ENCODE peak calls at places on chromosome 5, in six cellular contexts. One of them, this sample, is unnamed.

GRCh38 chr5:121630402-121630801 is 221.3 kb upstream of the FTMT start:
- DNase-seq in substantia nigra: no peak
- DNase-seq in AG10803: peak; percentile 22
- DNase-seq in neural crest cell: no peak
- DNase-seq in T-helper 1 cell: no peak
- DNase-seq in CD4-positive, alpha-beta T cell: no peak
- DNase-seq in this sample: no peak

GRCh38 chr5:171759777-171760176 is 25.8 kb upstream of the SMIM23 start:
- DNase-seq in T-helper 1 cell: no peak
- DNase-seq in neural crest cell: no peak
- DNase-seq in substantia nigra: no peak
- DNase-seq in AG10803: no peak
- DNase-seq in CD4-positive, alpha-beta T cell: no peak
- DNase-seq in this sample: no peak

GRCh38 chr5:52864376-52864775 is 76.7 kb downstream of the ITGA1 start:
- DNase-seq in AG10803: peak; percentile 87
- DNase-seq in substantia nigra: no peak
- DNase-seq in neural crest cell: no peak
- DNase-seq in CD4-positive, alpha-beta T cell: no peak
- DNase-seq in T-helper 1 cell: no peak
- DNase-seq in this sample: no peak

GRCh38 chr5:67156976-67157583 is 39.5 kb downstream of the CD180 start:
- DNase-seq in AG10803: no peak
- DNase-seq in neural crest cell: no peak
- DNase-seq in substantia nigra: no peak
- DNase-seq in T-helper 1 cell: peak; percentile 59
- DNase-seq in CD4-positive, alpha-beta T cell: peak; percentile 47
- DNase-seq in this sample: no peak

GRCh38 chr5:149271195-149271716 is 403 bp upstream of the AFAP1L1 start:
- DNase-seq in neural crest cell: peak; percentile 45
- DNase-seq in substantia nigra: no peak
- DNase-seq in AG10803: no peak
- DNase-seq in T-helper 1 cell: no peak
- DNase-seq in CD4-positive, alpha-beta T cell: no peak
- DNase-seq in this sample: no peak

GRCh38 chr5:55969956-55970355 is 24.8 kb downstream of the IL6ST start:
- DNase-seq in AG10803: peak; percentile 31
- DNase-seq in neural crest cell: no peak
- DNase-seq in substantia nigra: no peak
- DNase-seq in CD4-positive, alpha-beta T cell: no peak
- DNase-seq in T-helper 1 cell: no peak
- DNase-seq in this sample: no peak

GRCh38 chr5:67178085-67178484 is 18.5 kb downstream of the CD180 start:
- DNase-seq in neural crest cell: no peak
- DNase-seq in T-helper 1 cell: no peak
- DNase-seq in CD4-positive, alpha-beta T cell: no peak
- DNase-seq in substantia nigra: no peak
- DNase-seq in AG10803: no peak
- DNase-seq in this sample: no peak

GRCh38 chr5:75395277-75395676 is 58.3 kb downstream of the HMGCR start:
- DNase-seq in AG10803: no peak
- DNase-seq in neural crest cell: peak; percentile 20
- DNase-seq in T-helper 1 cell: no peak
- DNase-seq in substantia nigra: no peak
- DNase-seq in CD4-positive, alpha-beta T cell: no peak
- DNase-seq in this sample: no peak

GRCh38 chr5:138725153-138725884 is 27.9 kb upstream of the CTNNA1 start:
- DNase-seq in T-helper 1 cell: no peak
- DNase-seq in neural crest cell: peak; percentile 9
- DNase-seq in CD4-positive, alpha-beta T cell: no peak
- DNase-seq in substantia nigra: no peak
- DNase-seq in AG10803: peak; percentile 67
- DNase-seq in this sample: no peak

GRCh38 chr5:120454094-120454798 is 9.9 kb upstream of the PRR16 start:
- DNase-seq in CD4-positive, alpha-beta T cell: no peak
- DNase-seq in AG10803: peak; percentile 97
- DNase-seq in neural crest cell: no peak
- DNase-seq in T-helper 1 cell: no peak
- DNase-seq in substantia nigra: no peak
- DNase-seq in this sample: no peak

GRCh38 chr5:179478624-179479023 is 71.7 kb upstream of the RUFY1 start:
- DNase-seq in CD4-positive, alpha-beta T cell: no peak
- DNase-seq in neural crest cell: no peak
- DNase-seq in AG10803: no peak
- DNase-seq in T-helper 1 cell: no peak
- DNase-seq in substantia nigra: no peak
- DNase-seq in this sample: no peak

GRCh38 chr5:174799146-174799545 is 74.8 kb downstream of the MSX2 start:
- DNase-seq in CD4-positive, alpha-beta T cell: no peak
- DNase-seq in AG10803: peak; percentile 30
- DNase-seq in substantia nigra: no peak
- DNase-seq in neural crest cell: no peak
- DNase-seq in T-helper 1 cell: no peak
- DNase-seq in this sample: no peak

GRCh38 chr5:162068412-162068811 is 839 bp downstream of the GABRG2 start:
- DNase-seq in CD4-positive, alpha-beta T cell: no peak
- DNase-seq in T-helper 1 cell: peak; percentile 2
- DNase-seq in AG10803: no peak
- DNase-seq in substantia nigra: no peak
- DNase-seq in neural crest cell: peak; percentile 68
- DNase-seq in this sample: no peak

GRCh38 chr5:144202072-144202471 is 31.4 kb downstream of the KCTD16 start:
- DNase-seq in CD4-positive, alpha-beta T cell: no peak
- DNase-seq in substantia nigra: no peak
- DNase-seq in AG10803: peak; percentile 49
- DNase-seq in neural crest cell: no peak
- DNase-seq in T-helper 1 cell: no peak
- DNase-seq in this sample: no peak

GRCh38 chr5:109825450-109825849 is 135.7 kb downstream of the MAN2A1 start:
- DNase-seq in T-helper 1 cell: no peak
- DNase-seq in substantia nigra: no peak
- DNase-seq in CD4-positive, alpha-beta T cell: no peak
- DNase-seq in AG10803: peak; percentile 12
- DNase-seq in neural crest cell: no peak
- DNase-seq in this sample: no peak

GRCh38 chr5:175347931-175348330 is 96.1 kb downstream of the DRD1 start:
- DNase-seq in AG10803: no peak
- DNase-seq in T-helper 1 cell: no peak
- DNase-seq in substantia nigra: no peak
- DNase-seq in CD4-positive, alpha-beta T cell: no peak
- DNase-seq in neural crest cell: no peak
- DNase-seq in this sample: no peak

GRCh38 chr5:120330555-120330954 is 133.5 kb upstream of the PRR16 start:
- DNase-seq in AG10803: no peak
- DNase-seq in substantia nigra: no peak
- DNase-seq in CD4-positive, alpha-beta T cell: no peak
- DNase-seq in neural crest cell: no peak
- DNase-seq in T-helper 1 cell: no peak
- DNase-seq in this sample: no peak

GRCh38 chr5:5716665-5717064 is 294.2 kb downstream of the ICE1 start:
- DNase-seq in T-helper 1 cell: no peak
- DNase-seq in CD4-positive, alpha-beta T cell: no peak
- DNase-seq in neural crest cell: no peak
- DNase-seq in substantia nigra: no peak
- DNase-seq in AG10803: no peak
- DNase-seq in this sample: no peak

GRCh38 chr5:149015561-149015960 is 47.3 kb downstream of the SH3TC2 start:
- DNase-seq in T-helper 1 cell: no peak
- DNase-seq in substantia nigra: no peak
- DNase-seq in neural crest cell: no peak
- DNase-seq in AG10803: no peak
- DNase-seq in CD4-positive, alpha-beta T cell: no peak
- DNase-seq in this sample: no peak

GRCh38 chr5:148416921-148417320 is 33.2 kb downstream of the FBXO38 start:
- DNase-seq in CD4-positive, alpha-beta T cell: no peak
- DNase-seq in substantia nigra: no peak
- DNase-seq in AG10803: peak; percentile 55
- DNase-seq in T-helper 1 cell: no peak
- DNase-seq in neural crest cell: no peak
- DNase-seq in this sample: no peak

GRCh38 chr5:2001300-2001699 is 118.6 kb upstream of the IRX4 start:
- DNase-seq in CD4-positive, alpha-beta T cell: no peak
- DNase-seq in AG10803: no peak
- DNase-seq in T-helper 1 cell: no peak
- DNase-seq in substantia nigra: no peak
- DNase-seq in neural crest cell: no peak
- DNase-seq in this sample: no peak

GRCh38 chr5:139383993-139384590 is 995 bp upstream of the SLC23A1 start:
- DNase-seq in substantia nigra: no peak
- DNase-seq in AG10803: no peak
- DNase-seq in neural crest cell: no peak
- DNase-seq in T-helper 1 cell: no peak
- DNase-seq in CD4-positive, alpha-beta T cell: no peak
- DNase-seq in this sample: no peak

GRCh38 chr5:132298813-132299212 is 4.6 kb downstream of the SLC22A4 start:
- DNase-seq in AG10803: no peak
- DNase-seq in CD4-positive, alpha-beta T cell: no peak
- DNase-seq in neural crest cell: no peak
- DNase-seq in T-helper 1 cell: no peak
- DNase-seq in substantia nigra: no peak
- DNase-seq in this sample: no peak

GRCh38 chr5:72224946-72225427 is 95.1 kb downstream of the MRPS27 start:
- DNase-seq in CD4-positive, alpha-beta T cell: no peak
- DNase-seq in AG10803: peak; percentile 90
- DNase-seq in neural crest cell: no peak
- DNase-seq in T-helper 1 cell: no peak
- DNase-seq in substantia nigra: no peak
- DNase-seq in this sample: no peak

GRCh38 chr5:104186100-104186499 is 623.5 kb upstream of the NUDT12 start:
- DNase-seq in T-helper 1 cell: no peak
- DNase-seq in neural crest cell: no peak
- DNase-seq in AG10803: no peak
- DNase-seq in CD4-positive, alpha-beta T cell: no peak
- DNase-seq in substantia nigra: no peak
- DNase-seq in this sample: no peak

GRCh38 chr5:57416246-57416996 is 66.2 kb downstream of the ACTBL2 start:
- DNase-seq in CD4-positive, alpha-beta T cell: no peak
- DNase-seq in T-helper 1 cell: no peak
- DNase-seq in AG10803: peak; percentile 93
- DNase-seq in substantia nigra: no peak
- DNase-seq in neural crest cell: no peak
- DNase-seq in this sample: no peak

GRCh38 chr5:179142434-179143198 is 82.4 kb downstream of the ZNF354C start:
- DNase-seq in AG10803: peak; percentile 69
- DNase-seq in neural crest cell: no peak
- DNase-seq in CD4-positive, alpha-beta T cell: no peak
- DNase-seq in substantia nigra: no peak
- DNase-seq in T-helper 1 cell: peak; percentile 75
- DNase-seq in this sample: no peak

GRCh38 chr5:36298546-36298945 is 3.2 kb downstream of the RANBP3L start:
- DNase-seq in T-helper 1 cell: no peak
- DNase-seq in AG10803: peak; percentile 97
- DNase-seq in substantia nigra: no peak
- DNase-seq in CD4-positive, alpha-beta T cell: no peak
- DNase-seq in neural crest cell: no peak
- DNase-seq in this sample: no peak

GRCh38 chr5:65986050-65986451 is 59.7 kb downstream of the ERBIN start:
- DNase-seq in substantia nigra: no peak
- DNase-seq in neural crest cell: no peak
- DNase-seq in T-helper 1 cell: no peak
- DNase-seq in CD4-positive, alpha-beta T cell: no peak
- DNase-seq in AG10803: peak; percentile 49
- DNase-seq in this sample: no peak

GRCh38 chr5:27706832-27707231 is 668.4 kb upstream of the CDH9 start:
- DNase-seq in neural crest cell: no peak
- DNase-seq in substantia nigra: no peak
- DNase-seq in AG10803: no peak
- DNase-seq in CD4-positive, alpha-beta T cell: no peak
- DNase-seq in T-helper 1 cell: no peak
- DNase-seq in this sample: no peak

GRCh38 chr5:65034782-65035181 is 266.1 kb downstream of the CWC27 start:
- DNase-seq in CD4-positive, alpha-beta T cell: no peak
- DNase-seq in AG10803: no peak
- DNase-seq in substantia nigra: no peak
- DNase-seq in neural crest cell: no peak
- DNase-seq in T-helper 1 cell: no peak
- DNase-seq in this sample: no peak

GRCh38 chr5:137714494-137714893 is 21.4 kb downstream of the KLHL3 start:
- DNase-seq in T-helper 1 cell: no peak
- DNase-seq in neural crest cell: no peak
- DNase-seq in substantia nigra: no peak
- DNase-seq in AG10803: no peak
- DNase-seq in CD4-positive, alpha-beta T cell: no peak
- DNase-seq in this sample: no peak

GRCh38 chr5:6900828-6901227 is 187.6 kb downstream of the TENT4A start:
- DNase-seq in neural crest cell: no peak
- DNase-seq in T-helper 1 cell: no peak
- DNase-seq in AG10803: no peak
- DNase-seq in substantia nigra: no peak
- DNase-seq in CD4-positive, alpha-beta T cell: no peak
- DNase-seq in this sample: no peak

GRCh38 chr5:14424011-14424685 is 157.4 kb upstream of the OTULINL start:
- DNase-seq in CD4-positive, alpha-beta T cell: no peak
- DNase-seq in neural crest cell: no peak
- DNase-seq in substantia nigra: no peak
- DNase-seq in AG10803: no peak
- DNase-seq in T-helper 1 cell: peak; percentile 65
- DNase-seq in this sample: no peak

GRCh38 chr5:91403404-91403803 is 20.3 kb upstream of the ARRDC3 start:
- DNase-seq in AG10803: peak; percentile 90
- DNase-seq in substantia nigra: no peak
- DNase-seq in neural crest cell: no peak
- DNase-seq in T-helper 1 cell: no peak
- DNase-seq in CD4-positive, alpha-beta T cell: no peak
- DNase-seq in this sample: no peak

GRCh38 chr5:149271717-149272558 is at the start of gene AFAP1L1:
- DNase-seq in substantia nigra: no peak
- DNase-seq in neural crest cell: peak; percentile 29
- DNase-seq in CD4-positive, alpha-beta T cell: no peak
- DNase-seq in T-helper 1 cell: no peak
- DNase-seq in AG10803: peak; percentile 49
- DNase-seq in this sample: no peak

GRCh38 chr5:13553896-13554295 is 390.6 kb downstream of the DNAH5 start:
- DNase-seq in substantia nigra: no peak
- DNase-seq in AG10803: no peak
- DNase-seq in T-helper 1 cell: no peak
- DNase-seq in CD4-positive, alpha-beta T cell: no peak
- DNase-seq in neural crest cell: peak; percentile 38
- DNase-seq in this sample: no peak

This sample was measured in cerebellar nuclear complex.